ENCODE peak calls at places on chromosomes 13 and 19, in seven cellular contexts. One of them, this sample, is unnamed.
A peak's percentile ranks its signal among the peaks of the same experiment; 100 is the strongest.

GRCh38 chr19:42028304-42029216 is 34.5 kb upstream of the ATP1A3 start:
- DNase-seq in neuronal stem cell: peak; percentile 33
- DNase-seq in mammary epithelial cell: no peak
- DNase-seq in PC-3: peak; percentile 9
- DNase-seq in H9: peak; percentile 89
- DNase-seq in fibroblast of lung: no peak
- DNase-seq in neural progenitor cell: peak; percentile 69
- DNase-seq in this sample: no peak

GRCh38 chr13:112690242-112690943 is 555 bp downstream of the ATP11A start:
- DNase-seq in neuronal stem cell: no peak
- DNase-seq in mammary epithelial cell: peak; percentile 26
- DNase-seq in PC-3: no peak
- DNase-seq in H9: peak; percentile 47
- DNase-seq in fibroblast of lung: peak; percentile 45
- DNase-seq in neural progenitor cell: peak; percentile 81
- DNase-seq in this sample: no peak

GRCh38 chr19:42175952-42176648 is 41.4 kb downstream of the DEDD2 start:
- DNase-seq in neuronal stem cell: no peak
- DNase-seq in mammary epithelial cell: no peak
- DNase-seq in PC-3: peak; percentile 19
- DNase-seq in H9: peak; percentile 53
- DNase-seq in fibroblast of lung: peak; percentile 31
- DNase-seq in neural progenitor cell: peak; percentile 65
- DNase-seq in this sample: no peak

GRCh38 chr13:27211771-27212364 is 39.5 kb upstream of the RPL21 start:
- DNase-seq in neuronal stem cell: no peak
- DNase-seq in mammary epithelial cell: peak; percentile 58
- DNase-seq in PC-3: peak; percentile 76
- DNase-seq in H9: no peak
- DNase-seq in fibroblast of lung: peak; percentile 82
- DNase-seq in neural progenitor cell: no peak
- DNase-seq in this sample: no peak

GRCh38 chr19:29643361-29643935 is 21.8 kb upstream of the PLEKHF1 start:
- DNase-seq in neuronal stem cell: no peak
- DNase-seq in mammary epithelial cell: no peak
- DNase-seq in PC-3: no peak
- DNase-seq in H9: no peak
- DNase-seq in fibroblast of lung: no peak
- DNase-seq in neural progenitor cell: no peak
- DNase-seq in this sample: no peak

GRCh38 chr13:72160977-72161376 is 294.0 kb upstream of the DACH1 start:
- DNase-seq in neuronal stem cell: no peak
- DNase-seq in mammary epithelial cell: no peak
- DNase-seq in PC-3: no peak
- DNase-seq in H9: no peak
- DNase-seq in fibroblast of lung: no peak
- DNase-seq in neural progenitor cell: no peak
- DNase-seq in this sample: no peak

GRCh38 chr19:32830231-32831014 is 39.1 kb downstream of the SLC7A9 start:
- DNase-seq in neuronal stem cell: no peak
- DNase-seq in mammary epithelial cell: no peak
- DNase-seq in PC-3: peak; percentile 25
- DNase-seq in H9: no peak
- DNase-seq in fibroblast of lung: peak; percentile 89
- DNase-seq in neural progenitor cell: no peak
- DNase-seq in this sample: no peak

GRCh38 chr13:101455863-101456262 is 3.4 kb downstream of the ITGBL1 start:
- DNase-seq in neuronal stem cell: no peak
- DNase-seq in mammary epithelial cell: peak; percentile 85
- DNase-seq in PC-3: peak; percentile 90
- DNase-seq in H9: no peak
- DNase-seq in fibroblast of lung: peak; percentile 98
- DNase-seq in neural progenitor cell: no peak
- DNase-seq in this sample: peak; percentile 67

GRCh38 chr19:3496392-3497273 is 3.8 kb downstream of the DOHH start:
- DNase-seq in neuronal stem cell: no peak
- DNase-seq in mammary epithelial cell: no peak
- DNase-seq in PC-3: no peak
- DNase-seq in H9: no peak
- DNase-seq in fibroblast of lung: no peak
- DNase-seq in neural progenitor cell: no peak
- DNase-seq in this sample: no peak

GRCh38 chr13:75481176-75482069 is 546 bp downstream of the TBC1D4 start:
- DNase-seq in neuronal stem cell: peak; percentile 51
- DNase-seq in mammary epithelial cell: peak; percentile 56
- DNase-seq in PC-3: peak; percentile 28
- DNase-seq in H9: peak; percentile 52
- DNase-seq in fibroblast of lung: peak; percentile 40
- DNase-seq in neural progenitor cell: peak; percentile 65
- DNase-seq in this sample: no peak

GRCh38 chr19:11814707-11815050 is 606 bp downstream of the ZNF440 start:
- DNase-seq in neuronal stem cell: no peak
- DNase-seq in mammary epithelial cell: peak; percentile 17
- DNase-seq in PC-3: peak; percentile 50
- DNase-seq in H9: peak; percentile 24
- DNase-seq in fibroblast of lung: peak; percentile 42
- DNase-seq in neural progenitor cell: peak; percentile 37
- DNase-seq in this sample: no peak

GRCh38 chr19:49555600-49556411 is 24.6 kb downstream of the NOSIP start:
- DNase-seq in neuronal stem cell: peak; percentile 88
- DNase-seq in mammary epithelial cell: no peak
- DNase-seq in PC-3: peak; percentile 35
- DNase-seq in H9: peak; percentile 94
- DNase-seq in fibroblast of lung: peak; percentile 56
- DNase-seq in neural progenitor cell: peak; percentile 97
- DNase-seq in this sample: no peak

GRCh38 chr13:26017932-26018690 is 33.7 kb downstream of the SHISA2 start:
- DNase-seq in neuronal stem cell: no peak
- DNase-seq in mammary epithelial cell: no peak
- DNase-seq in PC-3: peak; percentile 49
- DNase-seq in H9: no peak
- DNase-seq in fibroblast of lung: peak; percentile 48
- DNase-seq in neural progenitor cell: no peak
- DNase-seq in this sample: no peak

GRCh38 chr13:79987323-79987722 is 353.6 kb downstream of the SPRY2 start:
- DNase-seq in neuronal stem cell: no peak
- DNase-seq in mammary epithelial cell: peak; percentile 95
- DNase-seq in PC-3: peak; percentile 69
- DNase-seq in H9: no peak
- DNase-seq in fibroblast of lung: no peak
- DNase-seq in neural progenitor cell: no peak
- DNase-seq in this sample: peak; percentile 30

GRCh38 chr13:37313383-37313782 is 207.9 kb upstream of the CSNK1A1L start:
- DNase-seq in neuronal stem cell: no peak
- DNase-seq in mammary epithelial cell: peak; percentile 91
- DNase-seq in PC-3: peak; percentile 16
- DNase-seq in H9: no peak
- DNase-seq in fibroblast of lung: peak; percentile 95
- DNase-seq in neural progenitor cell: no peak
- DNase-seq in this sample: peak; percentile 88

GRCh38 chr13:113077953-113078894 is 27.4 kb upstream of the F7 start:
- DNase-seq in neuronal stem cell: no peak
- DNase-seq in mammary epithelial cell: no peak
- DNase-seq in PC-3: no peak
- DNase-seq in H9: no peak
- DNase-seq in fibroblast of lung: no peak
- DNase-seq in neural progenitor cell: no peak
- DNase-seq in this sample: no peak

GRCh38 chr19:7676854-7677253 is at the start of gene MCEMP1:
- DNase-seq in neuronal stem cell: no peak
- DNase-seq in mammary epithelial cell: no peak
- DNase-seq in PC-3: no peak
- DNase-seq in H9: no peak
- DNase-seq in fibroblast of lung: no peak
- DNase-seq in neural progenitor cell: no peak
- DNase-seq in this sample: no peak

GRCh38 chr19:7672522-7672921 is 3.7 kb downstream of the RETN start:
- DNase-seq in neuronal stem cell: no peak
- DNase-seq in mammary epithelial cell: no peak
- DNase-seq in PC-3: no peak
- DNase-seq in H9: no peak
- DNase-seq in fibroblast of lung: no peak
- DNase-seq in neural progenitor cell: no peak
- DNase-seq in this sample: no peak

GRCh38 chr19:7676376-7676775 is 514 bp upstream of the MCEMP1 start:
- DNase-seq in neuronal stem cell: no peak
- DNase-seq in mammary epithelial cell: no peak
- DNase-seq in PC-3: no peak
- DNase-seq in H9: no peak
- DNase-seq in fibroblast of lung: no peak
- DNase-seq in neural progenitor cell: no peak
- DNase-seq in this sample: no peak

GRCh38 chr19:7670790-7671189 is 1.9 kb downstream of the RETN start:
- DNase-seq in neuronal stem cell: no peak
- DNase-seq in mammary epithelial cell: no peak
- DNase-seq in PC-3: no peak
- DNase-seq in H9: no peak
- DNase-seq in fibroblast of lung: no peak
- DNase-seq in neural progenitor cell: no peak
- DNase-seq in this sample: no peak

GRCh38 chr19:7673995-7674667 is 2.8 kb upstream of the MCEMP1 start:
- DNase-seq in neuronal stem cell: no peak
- DNase-seq in mammary epithelial cell: peak; percentile 41
- DNase-seq in PC-3: peak; percentile 87
- DNase-seq in H9: peak; percentile 75
- DNase-seq in fibroblast of lung: peak; percentile 38
- DNase-seq in neural progenitor cell: peak; percentile 71
- DNase-seq in this sample: no peak
- H2AFZ ChIP-seq in neuronal stem cell: peak overlapping the region; percentile 66
- H2AFZ ChIP-seq in mammary epithelial cell: peak overlapping the region; percentile 26
- H2AFZ ChIP-seq in PC-3: peak overlapping the region; percentile 67
- H2AFZ ChIP-seq in H9: no peak overlapping the region
- H2AFZ ChIP-seq in fibroblast of lung: no peak overlapping the region
- H2AFZ ChIP-seq in neural progenitor cell: peak overlapping the region; percentile 34
- H2AFZ ChIP-seq in this sample: no peak overlapping the region

DNA sequence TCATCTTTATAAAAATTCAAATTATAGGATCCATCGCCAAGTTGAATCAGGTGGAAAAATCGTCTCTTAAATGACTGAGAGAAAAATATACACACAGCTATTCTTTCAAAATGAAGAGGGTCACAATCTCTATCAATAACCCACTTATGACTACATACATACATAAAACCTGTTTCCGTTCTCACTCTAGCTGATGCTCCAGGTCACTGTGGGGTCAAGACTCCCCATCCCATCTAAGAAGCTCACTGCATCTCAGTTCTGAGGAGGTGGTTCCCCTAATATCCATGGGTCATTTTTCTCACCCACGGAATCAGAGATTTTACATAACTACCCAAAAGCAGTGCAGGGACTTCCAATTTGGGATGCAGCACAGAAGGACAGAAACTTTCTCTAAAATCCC is 56.8 kb downstream of the DOCK9 start:
- DNase-seq in neuronal stem cell: no peak
- DNase-seq in mammary epithelial cell: no peak
- DNase-seq in PC-3: no peak
- DNase-seq in H9: no peak
- DNase-seq in fibroblast of lung: no peak
- DNase-seq in neural progenitor cell: no peak
- DNase-seq in this sample: no peak
- H3K27ac ChIP-seq in neuronal stem cell: no peak overlapping the region
- H3K27ac ChIP-seq in mammary epithelial cell: no peak overlapping the region
- H3K27ac ChIP-seq in PC-3: no peak overlapping the region
- H3K27ac ChIP-seq in H9: no peak overlapping the region
- H3K27ac ChIP-seq in fibroblast of lung: no peak overlapping the region
- H3K27ac ChIP-seq in neural progenitor cell: no peak overlapping the region
- H3K27ac ChIP-seq in this sample: no peak overlapping the region

DNA sequence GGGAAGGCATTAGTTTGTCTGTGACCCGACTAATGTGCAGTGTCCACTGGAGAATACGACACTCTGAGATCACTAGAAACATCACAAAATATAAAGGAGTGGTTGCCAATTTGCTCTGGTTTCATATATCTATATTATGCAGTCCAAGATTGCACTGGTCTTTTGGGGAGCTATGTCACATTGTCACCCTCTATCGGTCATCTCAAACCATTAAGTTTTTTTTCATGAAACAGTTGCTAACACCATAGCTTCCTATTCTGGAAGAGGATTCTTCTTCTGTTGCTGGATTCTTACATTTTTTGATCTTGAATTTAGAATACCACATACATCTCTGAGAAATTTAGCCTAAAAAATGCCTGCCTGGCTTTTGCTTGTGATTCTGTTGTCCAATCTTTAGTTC is 168.6 kb downstream of the LACC1 start:
- DNase-seq in neuronal stem cell: no peak
- DNase-seq in mammary epithelial cell: no peak
- DNase-seq in PC-3: peak; percentile 46
- DNase-seq in H9: no peak
- DNase-seq in fibroblast of lung: no peak
- DNase-seq in neural progenitor cell: no peak
- DNase-seq in this sample: no peak
- H2AFZ ChIP-seq in neuronal stem cell: no peak overlapping the region
- H2AFZ ChIP-seq in mammary epithelial cell: no peak overlapping the region
- H2AFZ ChIP-seq in PC-3: no peak overlapping the region
- H2AFZ ChIP-seq in H9: no peak overlapping the region
- H2AFZ ChIP-seq in fibroblast of lung: no peak overlapping the region
- H2AFZ ChIP-seq in neural progenitor cell: no peak overlapping the region
- H2AFZ ChIP-seq in this sample: no peak overlapping the region

GRCh38 chr13:97386832-97387486 is 47.0 kb upstream of the RAP2A start:
- DNase-seq in neuronal stem cell: no peak
- DNase-seq in mammary epithelial cell: no peak
- DNase-seq in PC-3: no peak
- DNase-seq in H9: no peak
- DNase-seq in fibroblast of lung: peak; percentile 5
- DNase-seq in neural progenitor cell: no peak
- DNase-seq in this sample: no peak
- H3K27ac ChIP-seq in neuronal stem cell: no peak overlapping the region
- H3K27ac ChIP-seq in mammary epithelial cell: no peak overlapping the region
- H3K27ac ChIP-seq in PC-3: no peak overlapping the region
- H3K27ac ChIP-seq in H9: no peak overlapping the region
- H3K27ac ChIP-seq in fibroblast of lung: no peak overlapping the region
- H3K27ac ChIP-seq in neural progenitor cell: no peak overlapping the region
- H3K27ac ChIP-seq in this sample: no peak overlapping the region

DNA sequence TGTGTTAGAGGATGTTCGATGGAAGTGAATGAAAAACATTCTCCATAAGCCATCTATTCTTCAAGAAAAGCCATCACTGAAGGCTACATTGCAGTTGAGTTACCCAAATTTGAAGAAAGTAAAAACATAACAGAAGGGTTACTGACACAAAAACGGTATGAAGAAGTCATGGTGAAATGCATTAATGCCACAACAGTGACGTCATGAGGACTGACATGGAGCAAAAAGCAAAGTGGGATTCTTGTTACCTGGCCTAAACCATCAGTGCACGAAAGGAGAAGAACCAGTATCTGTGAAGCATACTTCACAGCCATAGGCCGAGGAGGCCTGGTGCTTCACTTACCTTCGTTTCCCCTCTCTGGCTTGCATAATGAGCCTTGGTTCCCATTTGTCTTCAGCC is 58.7 kb downstream of the LRRC63 start:
- DNase-seq in neuronal stem cell: no peak
- DNase-seq in mammary epithelial cell: no peak
- DNase-seq in PC-3: no peak
- DNase-seq in H9: no peak
- DNase-seq in fibroblast of lung: no peak
- DNase-seq in neural progenitor cell: no peak
- DNase-seq in this sample: no peak
- H2AFZ ChIP-seq in neuronal stem cell: no peak overlapping the region
- H2AFZ ChIP-seq in mammary epithelial cell: no peak overlapping the region
- H2AFZ ChIP-seq in PC-3: no peak overlapping the region
- H2AFZ ChIP-seq in H9: no peak overlapping the region
- H2AFZ ChIP-seq in fibroblast of lung: no peak overlapping the region
- H2AFZ ChIP-seq in neural progenitor cell: no peak overlapping the region
- H2AFZ ChIP-seq in this sample: no peak overlapping the region